ENCODE peak calls at places on chromosomes 4 and X, in seven cellular contexts. P, C, F, E, D, K and S are unnamed samples.

GRCh38 chr4:98447648-98448047 is 186.5 kb downstream of the RAP1GDS1 start:
- DNase-seq in F (peak), E (peak), C (no peak), P (peak), K (no peak), D (peak), S (no peak)

GRCh38 chrX:3178329-3178728 is 137.1 kb downstream of the ARSF start:
- DNase-seq in F (no peak), K (no peak), P (no peak), D (no peak), C (no peak), E (no peak), S (no peak)

GRCh38 chr4:2796261-2797187 is 3.6 kb downstream of the SH3BP2 start:
- DNase-seq in K (peak), D (peak), F (no peak), C (peak), E (no peak), P (no peak), S (peak)

GRCh38 chrX:45784590-45784989 is 583.9 kb upstream of the DIPK2B start:
- DNase-seq in K (no peak), F (no peak), C (no peak), E (no peak), D (no peak), P (no peak), S (no peak)

GRCh38 chr4:24742335-24742734 is 53.0 kb upstream of the SOD3 start:
- DNase-seq in D (no peak), F (no peak), E (no peak), P (no peak), K (no peak), C (no peak), S (no peak)

GRCh38 chrX:9141496-9141895 is 107.6 kb upstream of the FAM9B start:
- DNase-seq in E (no peak), C (peak), D (no peak), P (no peak), K (no peak), F (no peak), S (no peak)

GRCh38 chr4:104743141-104743748 is 248.6 kb upstream of the CXXC4 start:
- DNase-seq in K (no peak), P (no peak), F (no peak), E (no peak), C (no peak), D (peak), S (no peak)

GRCh38 chr4:113790478-113790877 is 28.9 kb upstream of the CAMK2D start:
- DNase-seq in K (no peak), C (no peak), D (peak), E (no peak), F (no peak), P (peak), S (no peak)

GRCh38 chrX:19824603-19825002 is 62.8 kb downstream of the SH3KBP1 start:
- DNase-seq in K (no peak), E (no peak), P (no peak), D (no peak), C (no peak), F (peak), S (no peak)

DNA sequence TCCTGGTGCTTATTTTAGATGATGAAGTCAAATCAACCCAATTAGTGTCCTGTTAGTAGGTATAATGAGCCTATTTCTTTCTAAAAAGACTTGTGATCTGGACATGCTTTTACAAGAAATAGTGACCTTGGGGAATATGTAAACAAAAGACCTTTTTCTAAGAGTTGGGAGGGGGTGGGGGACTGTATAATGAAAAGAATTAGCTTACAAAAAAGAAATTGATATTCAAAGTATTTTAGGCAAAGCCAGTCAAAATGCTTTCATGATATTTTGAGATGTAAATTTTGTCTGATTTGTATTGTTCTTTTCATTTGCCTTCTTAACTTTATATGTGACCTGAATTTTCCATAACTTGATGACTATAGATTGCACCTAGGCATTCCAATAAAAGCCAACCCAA is 114.6 kb downstream of the DCTD start:
- DNase-seq in F (no peak), E (no peak), C (no peak), D (no peak), K (no peak), P (no peak), S (no peak)
- TF ChIP-seq CTCF in F (no peak), E (no peak), C (no peak), D (no peak), K (no peak), P (no peak), S (no peak)

GRCh38 chr4:107665001-107665400 is 55.0 kb downstream of the PAPSS1 start:
- DNase-seq in D (no peak), K (no peak), E (no peak), F (no peak), C (no peak), P (no peak), S (no peak)

GRCh38 chr4:107669068-107669467 is 51.0 kb downstream of the PAPSS1 start:
- DNase-seq in D (no peak), K (no peak), P (no peak), F (no peak), C (no peak), E (no peak), S (no peak)

DNA sequence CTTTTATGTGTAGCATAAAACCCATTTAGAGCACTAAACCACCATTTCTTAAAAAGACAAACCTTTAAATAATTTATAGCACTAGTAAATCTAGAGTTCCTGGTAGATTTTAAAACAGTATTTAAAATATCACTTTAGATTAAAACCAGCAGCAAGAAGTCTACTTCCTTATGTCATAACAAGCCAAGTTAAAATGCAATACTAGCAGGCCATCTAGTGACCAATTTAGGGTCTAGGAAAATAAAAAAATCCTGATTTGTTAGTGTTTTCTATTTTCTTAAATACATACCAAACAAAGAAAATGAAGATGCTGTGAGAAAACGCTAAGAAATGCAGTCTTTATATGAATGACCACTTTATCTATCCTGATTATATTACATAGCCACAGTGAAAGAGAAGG is 53.9 kb downstream of the PAPSS1 start:
- DNase-seq in K (no peak), F (no peak), C (no peak), P (no peak), E (no peak), D (peak), S (no peak)
- TF ChIP-seq CTCF in K (peak), F (no peak), C (no peak), P (no peak), E (no peak), D (no peak), S (no peak)

GRCh38 chr4:163755013-163755412 is 260.5 kb downstream of the TMA16 start:
- DNase-seq in F (no peak), D (peak), C (no peak), K (no peak), E (no peak), P (no peak), S (no peak)
- TF ChIP-seq CTCF in F (peak), D (peak), C (peak), K (peak), E (no peak), P (peak), S (no peak)

GRCh38 chr4:43776371-43776770 is 672.2 kb downstream of the KCTD8 start:
- DNase-seq in K (no peak), P (no peak), D (peak), C (no peak), E (no peak), F (no peak), S (no peak)
- TF ChIP-seq CTCF in K (no peak), P (no peak), D (no peak), C (no peak), E (no peak), F (peak), S (peak)

GRCh38 chr4:21507439-21507838 is 441.1 kb downstream of the KCNIP4 start:
- DNase-seq in P (no peak), F (no peak), D (peak), E (no peak), K (no peak), C (no peak), S (no peak)

GRCh38 chr4:21517460-21517859 is 431.1 kb downstream of the KCNIP4 start:
- DNase-seq in P (no peak), F (no peak), E (no peak), D (no peak), K (no peak), C (no peak), S (no peak)

GRCh38 chr4:21514022-21514421 is 434.6 kb downstream of the KCNIP4 start:
- DNase-seq in F (no peak), E (no peak), P (no peak), C (no peak), K (no peak), D (no peak), S (no peak)

DNA sequence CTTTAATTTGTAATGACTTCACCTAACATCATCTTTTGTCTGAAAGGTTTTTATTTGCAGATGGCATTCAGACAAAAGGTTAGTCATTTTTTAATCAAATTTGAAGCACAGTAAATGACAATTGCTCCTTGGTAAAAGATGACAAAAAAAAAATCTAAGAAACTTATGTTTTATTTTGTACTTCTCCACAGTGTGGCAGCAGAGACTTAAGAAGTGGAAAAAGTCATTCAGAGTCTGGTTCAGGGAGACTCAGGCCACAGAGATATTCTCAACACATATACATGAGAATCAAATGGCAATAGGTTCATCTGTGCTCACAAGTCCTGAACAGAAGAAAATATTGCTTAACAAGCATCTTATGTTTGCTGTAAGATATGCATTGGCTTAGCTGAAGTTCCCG is 436.2 kb downstream of the KCNIP4 start:
- DNase-seq in E (no peak), C (no peak), D (peak), F (no peak), K (no peak), P (peak), S (peak)
- TF ChIP-seq CTCF in E (no peak), C (peak), D (no peak), F (no peak), K (peak), P (no peak), S (peak)

GRCh38 chrX:119579414-119579813 is 5.1 kb downstream of the UBE2A start:
- DNase-seq in K (no peak), D (peak), P (no peak), E (no peak), C (no peak), F (no peak), S (no peak)

GRCh38 chrX:119573840-119574393 is 446 bp upstream of the UBE2A start:
- DNase-seq in E (no peak), C (no peak), F (no peak), K (no peak), P (peak), D (peak), S (peak)

GRCh38 chrX:119570351-119570835 is 4.0 kb upstream of the UBE2A start:
- DNase-seq in F (no peak), K (no peak), P (no peak), C (no peak), E (no peak), D (no peak), S (no peak)

GRCh38 chrX:119573222-119573621 is 1.1 kb upstream of the UBE2A start:
- DNase-seq in E (no peak), F (no peak), C (no peak), K (no peak), D (no peak), P (no peak), S (no peak)

DNA sequence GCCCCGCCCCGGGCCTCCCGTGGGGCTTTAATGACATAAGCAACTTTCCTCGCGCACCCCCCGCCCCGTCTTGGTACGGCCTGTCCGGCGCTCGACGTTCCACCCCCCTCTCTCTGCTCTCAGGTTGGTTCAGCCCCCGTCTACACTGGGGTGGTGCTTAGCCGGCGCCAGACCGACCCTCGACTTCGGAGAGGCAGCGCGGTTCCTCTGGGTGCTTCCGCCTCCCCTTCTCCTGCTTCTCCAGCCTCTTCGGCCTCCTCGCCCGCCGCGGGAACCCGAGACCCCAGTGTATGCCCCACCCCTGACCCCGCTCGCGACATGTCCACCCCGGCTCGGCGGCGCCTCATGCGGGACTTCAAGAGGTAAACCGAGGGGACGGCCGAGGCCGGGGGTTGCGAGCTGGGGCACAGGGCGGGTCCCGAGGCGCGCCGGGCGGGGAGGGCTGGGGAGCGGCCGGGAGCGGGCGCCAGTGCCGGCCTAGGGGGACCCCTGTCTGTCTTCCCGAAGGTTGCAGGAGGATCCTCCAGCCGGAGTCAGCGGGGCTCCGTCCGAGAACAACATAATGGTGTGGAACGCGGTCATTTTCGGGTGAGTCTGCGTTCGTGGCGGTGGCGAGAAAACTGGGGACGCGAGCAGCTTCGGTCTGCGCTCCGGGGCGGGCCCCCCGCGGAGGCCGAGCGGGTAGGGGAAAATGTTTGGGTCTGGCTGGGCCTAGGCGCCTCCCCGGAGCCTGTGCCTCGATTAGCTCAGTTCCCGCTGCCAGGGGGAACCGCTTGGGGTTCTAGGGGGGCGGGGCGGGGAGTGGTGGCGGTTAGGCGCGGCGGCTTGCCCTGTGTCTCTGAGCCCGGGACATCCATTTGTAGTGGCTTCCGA is at the start of gene UBE2A:
- DNase-seq in C (peak), P (peak), E (peak), D (peak), F (peak), K (peak), S (peak)
- TF ChIP-seq CTCF in C (peak), P (no peak), E (peak), D (no peak), F (peak), K (peak), S (peak)

GRCh38 chr4:154082760-154083530 is 294.1 kb upstream of the SFRP2 start:
- DNase-seq in D (peak), C (no peak), P (no peak), E (peak), K (no peak), F (peak), S (peak)
- TF ChIP-seq CTCF in D (peak), C (peak), P (peak), E (peak), K (no peak), F (no peak), S (peak)

GRCh38 chr4:34720563-34720962 is 1523.8 kb downstream of the ARAP2 start:
- DNase-seq in K (no peak), E (no peak), D (peak), C (no peak), P (no peak), F (no peak), S (no peak)
- TF ChIP-seq CTCF in K (peak), E (no peak), D (peak), C (peak), P (peak), F (no peak), S (peak)

GRCh38 chr4:157804986-157805385 is 367.8 kb downstream of the GASK1B start:
- DNase-seq in E (no peak), K (no peak), D (no peak), F (no peak), P (no peak), C (no peak), S (no peak)
- TF ChIP-seq CTCF in E (no peak), K (no peak), D (no peak), F (no peak), P (no peak), C (peak), S (no peak)